ENCODE peak calls at places on chromosomes 6 and 20, in five cellular contexts. L, F, Q, R and A are unnamed samples.

GRCh38 chr6:122558027-122558426 is 52.2 kb upstream of the PKIB start:
- DNase-seq in L (no peak), F (no peak), Q (no peak), R (no peak), A (no peak)

GRCh38 chr6:148608211-148608951 is 138.4 kb upstream of the UST start:
- DNase-seq in R (no peak), L (no peak), F (no peak), Q (no peak), A (no peak)

GRCh38 chr20:9829835-9830234 is 9.0 kb downstream of the PAK5 start:
- DNase-seq in L (no peak), R (peak), Q (no peak), F (no peak), A (no peak)

GRCh38 chr6:2396856-2397640 is 151.6 kb upstream of the GMDS start:
- DNase-seq in Q (no peak), F (no peak), L (no peak), R (no peak), A (no peak)

GRCh38 chr20:54774423-54774822 is 299.0 kb downstream of the DOK5 start:
- DNase-seq in Q (no peak), L (peak), F (no peak), R (peak), A (no peak)

GRCh38 chr20:51500936-51501335 is 41.6 kb downstream of the NFATC2 start:
- DNase-seq in Q (peak), L (no peak), F (peak), R (peak), A (no peak)

GRCh38 chr6:148835920-148836441 is 89.2 kb downstream of the UST start:
- DNase-seq in F (no peak), R (no peak), L (no peak), Q (peak), A (no peak)

GRCh38 chr6:151962246-151962846 is 154.9 kb downstream of the ESR1 start:
- DNase-seq in R (no peak), F (no peak), L (no peak), Q (no peak), A (no peak)

GRCh38 chr20:5433352-5433751 is 116.6 kb upstream of the PROKR2 start:
- DNase-seq in R (no peak), L (no peak), Q (no peak), F (no peak), A (no peak)

GRCh38 chr6:152846825-152847224 is 96.2 kb downstream of the VIP start:
- DNase-seq in Q (no peak), L (no peak), F (no peak), R (no peak), A (no peak)

GRCh38 chr6:86942761-86943526 is 5.6 kb downstream of the HTR1E start:
- DNase-seq in R (no peak), L (no peak), F (no peak), Q (no peak), A (no peak)

GRCh38 chr6:152004036-152004566 is 196.6 kb downstream of the ESR1 start:
- DNase-seq in Q (no peak), R (no peak), F (no peak), L (no peak), A (no peak)

GRCh38 chr6:125296461-125296860 is 5.3 kb downstream of the HDDC2 start:
- DNase-seq in Q (no peak), L (no peak), R (no peak), F (no peak), A (no peak)

GRCh38 chr6:6362051-6362450 is 41.6 kb upstream of the F13A1 start:
- DNase-seq in Q (no peak), L (no peak), F (no peak), R (no peak), A (no peak)

GRCh38 chr6:165587206-165587605 is 75.8 kb downstream of the PDE10A start:
- DNase-seq in F (no peak), R (no peak), Q (no peak), L (no peak), A (no peak)

GRCh38 chr6:27591660-27592059 is 118.8 kb upstream of the ZNF184 start:
- DNase-seq in Q (no peak), F (no peak), R (peak), L (no peak), A (peak)

GRCh38 chr6:110688661-110689268 is 126.5 kb downstream of the CDK19 start:
- DNase-seq in L (no peak), Q (no peak), R (peak), F (no peak), A (no peak)

GRCh38 chr20:64164123-64164836 is at the start of gene MYT1:
- DNase-seq in R (no peak), Q (no peak), F (no peak), L (no peak), A (no peak)

GRCh38 chr20:44422083-44422482 is 53.6 kb upstream of the TTPAL start:
- DNase-seq in L (no peak), R (no peak), F (no peak), Q (no peak), A (no peak)

GRCh38 chr20:1291191-1291741 is 25.2 kb downstream of the SNPH start:
- DNase-seq in Q (no peak), F (no peak), L (no peak), R (no peak), A (no peak)

GRCh38 chr6:4829089-4829488 is 52.9 kb downstream of the CDYL start:
- DNase-seq in F (no peak), L (no peak), Q (no peak), R (no peak), A (no peak)

GRCh38 chr6:44052419-44053011 is 74.7 kb downstream of the MRPL14 start:
- DNase-seq in F (no peak), L (no peak), R (peak), Q (no peak), A (no peak)

GRCh38 chr6:27605401-27606342 is 132.8 kb upstream of the ZNF184 start:
- DNase-seq in F (no peak), Q (no peak), R (peak), L (no peak), A (no peak)

GRCh38 chr20:63322146-63322922 is 29.3 kb downstream of the COL20A1 start:
- DNase-seq in Q (no peak), F (no peak), R (no peak), L (no peak), A (no peak)